ENCODE peak calls at places on chromosomes 5 and 9, in nine cellular contexts. J, C, R, W, U, B, Q, F and E are unnamed samples.

GRCh38 chr9:16213781-16214515 is 656.5 kb downstream of the BNC2 start:
- DNase-seq in F (no peak), C (peak), B (peak), R (no peak), J (no peak), U (no peak), W (no peak), Q (peak), E (peak)

GRCh38 chr5:171313481-171314206 is 4.6 kb downstream of the TLX3 start:
- DNase-seq in B (no peak), C (peak), Q (no peak), F (no peak), R (no peak), W (no peak), J (no peak), U (no peak), E (no peak)

GRCh38 chr9:114224247-114224610 is 68.9 kb downstream of the COL27A1 start:
- DNase-seq in F (no peak), R (no peak), J (no peak), C (no peak), B (peak), W (no peak), Q (peak), U (no peak), E (no peak)

GRCh38 chr5:168796840-168797548 is 217.8 kb upstream of the PANK3 start:
- DNase-seq in B (no peak), C (no peak), J (no peak), F (no peak), U (no peak), R (no peak), W (no peak), Q (no peak), E (no peak)

GRCh38 chr5:132754947-132755346 is 7.7 kb downstream of the CCNI2 start:
- DNase-seq in C (no peak), Q (peak), W (peak), F (no peak), R (no peak), U (no peak), B (peak), J (no peak), E (no peak)

GRCh38 chr9:133351908-133352634 is 4.1 kb downstream of the RPL7A start:
- DNase-seq in W (peak), C (peak), J (no peak), F (no peak), U (no peak), B (peak), Q (peak), R (no peak), E (peak)

GRCh38 chr9:2704504-2704903 is 12.8 kb upstream of the KCNV2 start:
- DNase-seq in F (no peak), W (no peak), U (no peak), Q (peak), C (no peak), R (no peak), J (no peak), B (no peak), E (no peak)

GRCh38 chr5:8756498-8757084 is 789.3 kb downstream of the SEMA5A start:
- DNase-seq in U (no peak), B (peak), Q (peak), F (peak), J (peak), R (no peak), W (peak), C (no peak), E (no peak)

GRCh38 chr5:106454050-106454449 is 1216.7 kb downstream of the EFNA5 start:
- DNase-seq in R (no peak), W (no peak), J (no peak), F (no peak), Q (no peak), U (no peak), C (no peak), B (no peak), E (no peak)

GRCh38 chr9:132197856-132198550 is 36.1 kb downstream of the NTNG2 start:
- DNase-seq in R (no peak), W (no peak), Q (no peak), J (no peak), C (no peak), B (no peak), F (no peak), U (no peak), E (no peak)

GRCh38 chr5:74272019-74272775 is 368.3 kb downstream of the ENC1 start:
- DNase-seq in F (peak), C (no peak), Q (peak), B (no peak), W (no peak), J (no peak), U (no peak), R (peak), E (no peak)

GRCh38 chr5:147303976-147304375 is 69.2 kb downstream of the STK32A start:
- DNase-seq in U (no peak), F (no peak), Q (peak), B (peak), R (peak), W (no peak), C (no peak), J (no peak), E (no peak)

GRCh38 chr9:84001621-84002020 is 21.0 kb downstream of the RMI1 start:
- DNase-seq in B (no peak), F (no peak), U (no peak), R (no peak), J (no peak), W (no peak), Q (no peak), C (no peak), E (no peak)

GRCh38 chr9:126116351-126117157 is 210.1 kb upstream of the MVB12B start:
- DNase-seq in F (no peak), B (no peak), C (peak), J (no peak), R (no peak), Q (no peak), U (no peak), W (no peak), E (no peak)

GRCh38 chr9:128628471-128629048 is 28.1 kb downstream of the DYNC2I2 start:
- DNase-seq in F (no peak), Q (no peak), R (no peak), J (no peak), W (no peak), B (no peak), C (peak), U (no peak), E (peak)

GRCh38 chr5:42929871-42930270 is 110.2 kb downstream of the ANXA2R start:
- DNase-seq in B (peak), U (no peak), R (no peak), J (no peak), F (no peak), Q (no peak), C (no peak), W (no peak), E (no peak)

GRCh38 chr9:96751815-96752214 is 26.1 kb downstream of the ZNF510 start:
- DNase-seq in R (no peak), W (no peak), F (no peak), U (no peak), C (no peak), B (no peak), Q (no peak), J (no peak), E (no peak)

GRCh38 chr5:67156976-67157583 is 39.5 kb downstream of the CD180 start:
- DNase-seq in Q (peak), C (no peak), J (peak), U (no peak), W (peak), F (peak), B (peak), R (no peak), E (no peak)

GRCh38 chr5:170791325-170791954 is 7.9 kb downstream of the GABRP start:
- DNase-seq in J (peak), Q (peak), R (no peak), W (peak), B (peak), U (no peak), F (peak), C (no peak), E (no peak)

GRCh38 chr9:17614246-17614645 is 35.4 kb downstream of the SH3GL2 start:
- DNase-seq in C (no peak), Q (no peak), F (no peak), W (no peak), R (no peak), U (no peak), B (no peak), J (no peak), E (no peak)